ENCODE peak calls at places on chromosomes 13 and 19, in five cellular contexts. One of them, this sample, is unnamed.

GRCh38 chr13:50200988-50201387 is 185.7 kb downstream of the KCNRG start:
- DNase-seq in HS-27A: no peak
- DNase-seq in stimulated activated CD4-positive, alpha-beta T cell treated with anti-CD3 and anti-CD28 coated beads, Interleukin-1b, Interleukin-23, amount 100 ng/mL, for 1 hour: no peak
- DNase-seq in AG04450: no peak
- DNase-seq in non-pigmented ciliary epithelial cell: no peak
- DNase-seq in this sample: no peak

GRCh38 chr19:50368649-50369570 is 3.5 kb upstream of the NAPSA start:
- DNase-seq in HS-27A: peak
- DNase-seq in stimulated activated CD4-positive, alpha-beta T cell treated with anti-CD3 and anti-CD28 coated beads, Interleukin-1b, Interleukin-23, amount 100 ng/mL, for 1 hour: peak
- DNase-seq in AG04450: peak
- DNase-seq in non-pigmented ciliary epithelial cell: no peak
- DNase-seq in this sample: peak

GRCh38 chr19:41222240-41222639 is 3.2 kb downstream of the AXL start:
- DNase-seq in HS-27A: no peak
- DNase-seq in stimulated activated CD4-positive, alpha-beta T cell treated with anti-CD3 and anti-CD28 coated beads, Interleukin-1b, Interleukin-23, amount 100 ng/mL, for 1 hour: no peak
- DNase-seq in AG04450: no peak
- DNase-seq in non-pigmented ciliary epithelial cell: no peak
- DNase-seq in this sample: no peak

GRCh38 chr19:480016-480855 is 16.1 kb upstream of the MADCAM1 start:
- DNase-seq in HS-27A: no peak
- DNase-seq in stimulated activated CD4-positive, alpha-beta T cell treated with anti-CD3 and anti-CD28 coated beads, Interleukin-1b, Interleukin-23, amount 100 ng/mL, for 1 hour: no peak
- DNase-seq in AG04450: no peak
- DNase-seq in non-pigmented ciliary epithelial cell: no peak
- DNase-seq in this sample: no peak

GRCh38 chr19:9009431-9009830 is 778 bp downstream of the MUC16 start:
- DNase-seq in HS-27A: no peak
- DNase-seq in stimulated activated CD4-positive, alpha-beta T cell treated with anti-CD3 and anti-CD28 coated beads, Interleukin-1b, Interleukin-23, amount 100 ng/mL, for 1 hour: no peak
- DNase-seq in AG04450: no peak
- DNase-seq in non-pigmented ciliary epithelial cell: no peak
- DNase-seq in this sample: no peak

GRCh38 chr19:46624958-46625661 is at the start of gene PTGIR:
- DNase-seq in HS-27A: no peak
- DNase-seq in stimulated activated CD4-positive, alpha-beta T cell treated with anti-CD3 and anti-CD28 coated beads, Interleukin-1b, Interleukin-23, amount 100 ng/mL, for 1 hour: no peak
- DNase-seq in AG04450: no peak
- DNase-seq in non-pigmented ciliary epithelial cell: no peak
- DNase-seq in this sample: no peak

GRCh38 chr13:42396901-42397670 is 125.1 kb downstream of the AKAP11 start:
- DNase-seq in HS-27A: no peak
- DNase-seq in stimulated activated CD4-positive, alpha-beta T cell treated with anti-CD3 and anti-CD28 coated beads, Interleukin-1b, Interleukin-23, amount 100 ng/mL, for 1 hour: no peak
- DNase-seq in AG04450: no peak
- DNase-seq in non-pigmented ciliary epithelial cell: no peak
- DNase-seq in this sample: no peak

GRCh38 chr19:1481893-1482360 is 2.9 kb upstream of the C19orf25 start:
- DNase-seq in HS-27A: no peak
- DNase-seq in stimulated activated CD4-positive, alpha-beta T cell treated with anti-CD3 and anti-CD28 coated beads, Interleukin-1b, Interleukin-23, amount 100 ng/mL, for 1 hour: no peak
- DNase-seq in AG04450: no peak
- DNase-seq in non-pigmented ciliary epithelial cell: no peak
- DNase-seq in this sample: no peak

GRCh38 chr19:17943284-17944221 is 10.7 kb downstream of the CCDC124 start:
- DNase-seq in HS-27A: no peak
- DNase-seq in stimulated activated CD4-positive, alpha-beta T cell treated with anti-CD3 and anti-CD28 coated beads, Interleukin-1b, Interleukin-23, amount 100 ng/mL, for 1 hour: no peak
- DNase-seq in AG04450: no peak
- DNase-seq in non-pigmented ciliary epithelial cell: no peak
- DNase-seq in this sample: no peak

GRCh38 chr13:94050039-94050438 is 429.4 kb downstream of the DCT start:
- DNase-seq in HS-27A: no peak
- DNase-seq in stimulated activated CD4-positive, alpha-beta T cell treated with anti-CD3 and anti-CD28 coated beads, Interleukin-1b, Interleukin-23, amount 100 ng/mL, for 1 hour: no peak
- DNase-seq in AG04450: no peak
- DNase-seq in non-pigmented ciliary epithelial cell: no peak
- DNase-seq in this sample: no peak

This sample was measured in amniotic stem cell.